ENCODE peak calls at places on chromosomes 11 and 22, in five cellular contexts. D, S, N, A and E are unnamed samples.

GRCh38 chr11:116219171-116219635 is 553.6 kb downstream of the BUD13 start:
- DNase-seq in D (peak), S (no peak), N (no peak), A (no peak), E (peak)

GRCh38 chr11:44205358-44205757 is 104.6 kb downstream of the ALX4 start:
- DNase-seq in D (no peak), S (no peak), N (no peak), A (no peak), E (no peak)

GRCh38 chr11:76371170-76371569 is 9.8 kb downstream of the THAP12 start:
- DNase-seq in D (peak), S (peak), N (peak), A (no peak), E (no peak)

GRCh38 chr11:127000291-127000968 is at the start of gene KIRREL3:
- DNase-seq in D (peak), S (peak), N (no peak), A (no peak), E (no peak)

GRCh38 chr22:41308544-41308947 is 7.2 kb downstream of the ZC3H7B start:
- DNase-seq in D (peak), S (no peak), N (no peak), A (no peak), E (peak)

GRCh38 chr22:35728639-35729308 is 11.1 kb downstream of the APOL5 start:
- DNase-seq in D (no peak), S (no peak), N (no peak), A (no peak), E (peak)

GRCh38 chr11:35427158-35427557 is 7.8 kb upstream of the SLC1A2 start:
- DNase-seq in D (peak), S (peak), N (no peak), A (no peak), E (no peak)

GRCh38 chr11:60950933-60951610 is 904 bp downstream of the SLC15A3 start:
- DNase-seq in D (no peak), S (peak), N (no peak), A (peak), E (peak)

GRCh38 chr11:10625982-10626311 is 57.5 kb upstream of the LYVE1 start:
- DNase-seq in D (no peak), S (no peak), N (no peak), A (no peak), E (no peak)

GRCh38 chr22:28750471-28750881 is 8.6 kb downstream of the HSCB start:
- DNase-seq in D (peak), S (peak), N (peak), A (no peak), E (no peak)
- H3K4me3 ChIP-seq in D (no peak), S (no peak), N (no peak), A (no peak), E (no peak)

DNA sequence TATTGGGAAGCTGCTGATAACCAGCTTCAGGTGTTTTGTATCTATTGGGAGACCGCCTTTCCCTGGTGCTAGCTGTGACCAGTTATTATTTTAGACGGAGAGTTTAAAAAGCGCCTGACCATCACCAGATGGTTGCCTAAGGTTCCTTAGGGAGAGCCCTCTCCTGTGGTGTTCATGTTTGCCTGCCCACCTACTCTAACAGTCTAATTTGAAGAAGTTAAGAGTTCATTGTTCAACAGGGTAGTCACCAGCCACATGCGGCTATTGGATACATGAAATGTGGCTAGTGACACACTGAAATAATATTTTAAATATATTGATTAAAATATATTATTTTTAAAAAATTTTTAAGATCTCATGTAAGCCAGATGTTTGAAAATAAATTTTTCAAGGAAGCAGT is 71.3 kb upstream of the SLN start:
- DNase-seq in D (no peak), S (no peak), N (no peak), A (no peak), E (no peak)
- TF ChIP-seq CTCF in D (no peak), S (no peak), N (no peak), A (no peak), E (no peak)

DNA sequence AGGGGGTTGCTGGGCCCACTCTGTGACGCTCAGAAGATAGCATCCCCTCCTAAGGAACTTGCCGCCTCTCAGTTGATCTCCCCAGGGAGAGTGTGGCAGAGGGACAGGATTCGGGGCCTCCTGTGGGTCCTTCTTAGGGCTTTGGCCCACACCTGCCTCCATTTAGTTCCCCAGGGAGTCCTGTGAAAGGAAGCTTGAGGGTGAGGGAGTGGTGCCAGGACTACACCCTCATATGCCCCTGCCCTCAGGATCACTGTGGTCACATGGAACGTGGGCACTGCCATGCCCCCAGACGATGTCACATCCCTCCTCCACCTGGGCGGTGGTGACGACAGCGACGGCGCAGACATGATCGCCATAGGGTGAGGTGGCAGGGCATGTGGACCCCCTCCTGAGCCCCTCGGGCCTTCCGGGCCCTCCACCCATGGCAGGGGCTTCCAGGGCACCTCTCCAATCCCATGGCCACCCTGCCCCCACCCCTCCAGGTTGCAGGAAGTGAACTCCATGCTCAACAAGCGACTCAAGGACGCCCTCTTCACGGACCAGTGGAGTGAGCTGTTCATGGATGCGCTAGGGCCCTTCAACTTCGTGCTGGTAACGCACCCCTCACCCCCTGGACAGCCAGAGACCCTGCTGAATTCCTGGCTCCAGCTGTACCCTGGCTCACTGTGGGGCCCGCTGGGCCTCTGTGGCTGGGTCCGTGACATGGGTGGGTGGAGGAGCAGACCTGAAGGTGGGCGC is 3.5 kb downstream of the INPP5J start:
- DNase-seq in D (no peak), S (no peak), N (no peak), A (no peak), E (no peak)
- H3K4me3 ChIP-seq in D (no peak), S (no peak), N (no peak), A (no peak), E (no peak)

GRCh38 chr11:107608809-107609208 is 17.9 kb downstream of the ELMOD1 start:
- DNase-seq in D (no peak), S (no peak), N (no peak), A (no peak), E (no peak)

GRCh38 chr11:107609384-107610218 is 18.7 kb downstream of the ELMOD1 start:
- DNase-seq in D (no peak), S (no peak), N (no peak), A (no peak), E (no peak)

DNA sequence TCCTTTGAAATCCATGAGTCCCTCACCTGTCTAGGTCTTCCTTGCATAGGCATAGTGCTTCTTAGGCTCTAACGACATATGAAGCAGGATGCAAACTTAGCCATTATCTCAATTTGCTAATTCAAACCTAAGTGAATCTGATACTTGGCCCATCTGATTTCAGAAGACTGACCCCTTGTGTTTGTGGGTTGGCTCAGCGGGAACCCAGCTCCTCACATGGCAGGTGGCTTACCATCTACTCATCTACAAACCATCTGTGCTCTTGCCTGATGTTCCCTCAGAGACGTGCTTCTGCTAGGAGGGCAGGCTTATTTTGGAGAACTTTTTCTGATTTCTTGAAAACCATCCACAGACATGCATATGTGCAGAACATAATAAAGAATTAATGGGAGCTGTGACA is 15.2 kb downstream of the ELMOD1 start:
- DNase-seq in D (no peak), S (no peak), N (no peak), A (no peak), E (no peak)
- TF ChIP-seq CTCF in D (peak), S (peak), N (peak), A (no peak), E (no peak)

GRCh38 chr11:120566176-120566575 is 54.6 kb downstream of the GRIK4 start:
- DNase-seq in D (no peak), S (no peak), N (no peak), A (no peak), E (no peak)

GRCh38 chr11:120562806-120563425 is 51.4 kb downstream of the GRIK4 start:
- DNase-seq in D (peak), S (no peak), N (no peak), A (no peak), E (no peak)

GRCh38 chr11:120565436-120566155 is 54.0 kb downstream of the GRIK4 start:
- DNase-seq in D (no peak), S (no peak), N (no peak), A (no peak), E (no peak)

GRCh38 chr11:120564573-120565301 is 53.2 kb downstream of the GRIK4 start:
- DNase-seq in D (peak), S (peak), N (no peak), A (peak), E (no peak)

DNA sequence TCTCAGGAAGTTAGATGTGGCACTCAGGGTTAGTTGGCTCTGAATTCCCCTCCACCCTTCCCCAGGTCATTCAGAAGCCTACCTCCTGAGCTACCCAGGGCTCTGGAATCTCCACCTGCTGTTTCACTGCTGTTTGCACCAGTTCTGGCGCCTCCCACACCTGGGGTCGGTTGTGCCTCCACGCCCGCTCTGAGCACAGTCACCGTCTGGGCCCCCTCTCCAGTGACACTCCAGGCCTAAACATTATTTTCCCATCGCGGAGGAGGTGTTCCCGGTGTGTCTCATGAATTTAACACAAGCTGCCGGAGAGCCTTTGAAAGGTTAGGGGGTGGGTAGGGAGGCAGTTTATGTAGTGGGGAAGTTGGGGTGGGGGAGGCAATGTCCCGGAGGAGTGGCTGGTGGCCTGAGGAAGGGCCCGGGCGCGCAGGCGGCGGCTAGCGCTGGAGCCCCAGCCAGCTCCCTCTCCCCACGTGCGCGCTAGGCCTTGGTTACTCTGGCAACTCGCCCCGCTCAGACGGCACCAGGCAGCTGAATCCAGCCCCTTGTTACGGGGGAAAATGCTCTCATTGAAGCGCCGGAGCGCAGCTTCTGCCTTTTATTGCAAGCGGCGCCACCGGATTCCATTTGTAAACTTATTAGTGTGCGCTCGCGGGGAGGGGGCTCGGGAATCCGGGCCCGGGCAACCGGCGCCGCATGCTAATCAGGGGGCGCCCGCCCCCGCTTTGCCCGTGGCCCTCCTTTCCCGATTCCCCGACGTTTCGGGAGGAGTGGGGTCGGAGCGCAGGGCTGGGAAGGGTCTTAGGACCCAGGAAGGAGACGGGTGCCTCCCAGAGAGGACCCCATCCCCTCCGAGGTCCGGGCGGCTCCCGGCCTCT is 52.4 kb downstream of the GRIK4 start:
- DNase-seq in D (no peak), S (peak), N (no peak), A (no peak), E (no peak)
- H3K4me3 ChIP-seq in D (no peak), S (no peak), N (peak), A (peak), E (no peak)

GRCh38 chr11:64317961-64318693 is at the start of gene PRDX5:
- DNase-seq in D (peak), S (peak), N (peak), A (peak), E (peak)
- TF ChIP-seq CTCF in D (peak), S (no peak), N (peak), A (peak), E (peak)

DNA sequence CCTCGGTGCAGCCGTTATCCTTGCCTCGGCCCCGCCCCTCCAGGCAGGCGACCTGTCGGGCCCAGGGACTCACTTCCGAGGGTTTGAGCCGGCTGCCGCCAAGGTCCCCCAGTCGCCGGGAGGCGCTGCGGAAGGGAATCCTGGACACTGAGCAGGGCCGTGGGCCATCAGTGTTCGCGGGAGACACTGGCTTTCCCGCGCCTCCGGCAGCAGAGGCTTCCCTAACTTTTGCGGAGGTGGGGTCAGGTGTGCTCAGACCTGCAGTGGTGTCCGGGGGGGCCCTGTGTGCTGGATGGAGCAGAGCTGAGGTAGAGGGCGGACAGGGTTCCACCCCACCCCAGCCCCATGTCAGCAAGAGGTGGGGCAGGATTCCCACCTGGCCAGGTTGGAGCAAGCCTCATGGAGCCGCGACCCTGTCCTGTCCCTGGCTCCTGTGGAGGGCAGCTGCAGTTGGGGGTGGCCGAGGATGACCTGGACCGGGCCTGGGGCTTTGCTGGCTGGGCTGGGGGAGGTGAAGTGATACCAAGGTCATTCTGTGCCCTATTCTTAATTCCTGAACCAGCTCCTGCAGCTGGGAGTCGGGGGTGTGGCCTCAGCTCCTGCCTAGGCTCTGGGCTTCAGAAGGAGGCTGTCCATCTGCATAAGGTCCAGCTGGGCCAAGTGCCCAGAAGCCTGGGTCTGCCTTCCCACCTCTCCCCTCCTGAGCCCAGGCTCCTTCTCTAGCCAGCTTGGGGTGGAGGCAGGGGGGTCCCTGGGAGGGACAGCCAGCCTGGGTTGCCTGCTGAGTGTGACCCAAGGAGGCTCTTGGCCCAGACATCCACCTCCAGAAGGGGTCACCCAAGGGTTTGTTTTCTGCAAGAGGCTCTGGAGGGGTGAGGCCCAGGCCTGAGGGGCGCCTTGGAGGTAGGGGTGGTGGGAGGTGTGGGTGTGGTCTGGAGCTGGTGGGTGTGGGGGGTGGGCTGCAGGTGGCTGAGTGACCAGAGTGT is 8.4 kb downstream of the TSPAN4 start:
- DNase-seq in D (no peak), S (no peak), N (no peak), A (no peak), E (no peak)
- H3K4me3 ChIP-seq in D (no peak), S (no peak), N (peak), A (no peak), E (no peak)